ENCODE peak calls at places on chromosomes 3 and 15, in seven cellular contexts. One of them, this sample, is unnamed.

GRCh38 chr3:177080122-177080521 is 117.2 kb downstream of the TBL1XR1 start:
- DNase-seq in stomach: no peak
- DNase-seq in RWPE1: no peak
- DNase-seq in neural crest cell: no peak
- DNase-seq in iPS-NIHi11: no peak
- DNase-seq in LHCN-M2: no peak
- DNase-seq in iPS DF 6.9: no peak
- DNase-seq in this sample: no peak

GRCh38 chr15:36356511-36356910 is 222.9 kb upstream of the CDIN1 start:
- DNase-seq in iPS-NIHi11: no peak
- DNase-seq in neural crest cell: no peak
- DNase-seq in LHCN-M2: no peak
- DNase-seq in stomach: no peak
- DNase-seq in iPS DF 6.9: no peak
- DNase-seq in RWPE1: no peak
- DNase-seq in this sample: no peak

GRCh38 chr3:170007031-170007663 is 30.6 kb upstream of the GPR160 start:
- DNase-seq in RWPE1: no peak
- DNase-seq in LHCN-M2: peak
- DNase-seq in stomach: no peak
- DNase-seq in iPS DF 6.9: no peak
- DNase-seq in neural crest cell: no peak
- DNase-seq in iPS-NIHi11: no peak
- DNase-seq in this sample: no peak

GRCh38 chr3:111539351-111540331 is 2.4 kb upstream of the CD96 start:
- DNase-seq in iPS DF 6.9: peak
- DNase-seq in stomach: peak
- DNase-seq in LHCN-M2: peak
- DNase-seq in RWPE1: peak
- DNase-seq in iPS-NIHi11: peak
- DNase-seq in neural crest cell: peak
- DNase-seq in this sample: peak

GRCh38 chr3:16427309-16427965 is 86.1 kb downstream of the RFTN1 start:
- DNase-seq in stomach: no peak
- DNase-seq in neural crest cell: no peak
- DNase-seq in iPS DF 6.9: no peak
- DNase-seq in RWPE1: no peak
- DNase-seq in LHCN-M2: peak
- DNase-seq in iPS-NIHi11: no peak
- DNase-seq in this sample: peak

GRCh38 chr3:5376761-5377160 is 189.3 kb downstream of the EDEM1 start:
- DNase-seq in neural crest cell: no peak
- DNase-seq in iPS-NIHi11: peak
- DNase-seq in RWPE1: no peak
- DNase-seq in iPS DF 6.9: no peak
- DNase-seq in stomach: peak
- DNase-seq in LHCN-M2: no peak
- DNase-seq in this sample: peak

GRCh38 chr3:141083226-141083625 is 32.1 kb downstream of the SPSB4 start:
- DNase-seq in LHCN-M2: no peak
- DNase-seq in stomach: no peak
- DNase-seq in iPS-NIHi11: no peak
- DNase-seq in iPS DF 6.9: no peak
- DNase-seq in neural crest cell: no peak
- DNase-seq in RWPE1: no peak
- DNase-seq in this sample: no peak

GRCh38 chr3:106333911-106334618 is 465.3 kb upstream of the CBLB start:
- DNase-seq in neural crest cell: no peak
- DNase-seq in LHCN-M2: peak
- DNase-seq in iPS-NIHi11: no peak
- DNase-seq in stomach: no peak
- DNase-seq in iPS DF 6.9: no peak
- DNase-seq in RWPE1: no peak
- DNase-seq in this sample: no peak

GRCh38 chr3:100230715-100231114 is 30.1 kb upstream of the TBC1D23 start:
- DNase-seq in iPS DF 6.9: no peak
- DNase-seq in stomach: no peak
- DNase-seq in RWPE1: no peak
- DNase-seq in LHCN-M2: no peak
- DNase-seq in neural crest cell: no peak
- DNase-seq in iPS-NIHi11: no peak
- DNase-seq in this sample: no peak

This sample was measured in body of pancreas.